ENCODE peak calls at places on chromosomes 7 and 10, in nine cellular contexts. Z, Q, A, X, I, F, L, J and G are unnamed samples.

GRCh38 chr7:155509725-155510551 is 36.4 kb downstream of the CNPY1 start:
- DNase-seq in Z (no peak), Q (no peak), A (no peak), X (peak; percentile 90), I (no peak), F (no peak), L (no peak), J (no peak), G (no peak)

GRCh38 chr10:1737222-1738061 is at the start of gene ADARB2:
- DNase-seq in Z (peak; percentile 50), Q (no peak), A (no peak), X (peak; percentile 95), I (peak; percentile 58), F (no peak), L (no peak), J (no peak), G (peak; percentile 57)

GRCh38 chr10:69043931-69044531 is 43.9 kb upstream of the SRGN start:
- DNase-seq in Z (no peak), Q (no peak), A (no peak), X (no peak), I (no peak), F (no peak), L (no peak), J (no peak), G (no peak)

GRCh38 chr7:128033246-128033645 is 2.0 kb upstream of the LRRC4 start:
- DNase-seq in Z (no peak), Q (no peak), A (no peak), X (no peak), I (no peak), F (no peak), L (no peak), J (no peak), G (no peak)

GRCh38 chr7:30658471-30659074 is 23.7 kb downstream of the CRHR2 start:
- DNase-seq in Z (no peak), Q (no peak), A (no peak), X (no peak), I (no peak), F (no peak), L (peak; percentile 18), J (no peak), G (no peak)

GRCh38 chr10:124560377-124560776 is 98.8 kb downstream of the LHPP start:
- DNase-seq in Z (peak; percentile 79), Q (peak; percentile 62), A (peak; percentile 41), X (no peak), I (no peak), F (peak; percentile 88), L (peak; percentile 53), J (no peak), G (no peak)

GRCh38 chr7:1939434-1940401 is 269.6 kb downstream of the ELFN1 start:
- DNase-seq in Z (peak; percentile 27), Q (no peak), A (no peak), X (no peak), I (no peak), F (peak; percentile 50), L (no peak), J (no peak), G (no peak)

GRCh38 chr10:78830062-78830974 is 238.4 kb upstream of the ZMIZ1 start:
- DNase-seq in Z (no peak), Q (peak; percentile 78), A (no peak), X (no peak), I (no peak), F (no peak), L (no peak), J (no peak), G (no peak)

GRCh38 chr7:37037286-37037685 is 313.0 kb upstream of the AOAH start:
- DNase-seq in Z (no peak), Q (no peak), A (no peak), X (no peak), I (no peak), F (no peak), L (no peak), J (no peak), G (no peak)

GRCh38 chr10:34022195-34022594 is 687.7 kb upstream of the NRP1 start:
- DNase-seq in Z (no peak), Q (no peak), A (no peak), X (no peak), I (peak; percentile 8), F (no peak), L (no peak), J (no peak), G (no peak)

GRCh38 chr7:72781161-72781560 is 46.8 kb downstream of the TYW1B start:
- DNase-seq in Z (no peak), Q (no peak), A (no peak), X (peak; percentile 2), I (no peak), F (no peak), L (no peak), J (no peak), G (no peak)

GRCh38 chr10:48520594-48520993 is 84.3 kb downstream of the ARHGAP22 start:
- DNase-seq in Z (no peak), Q (no peak), A (no peak), X (no peak), I (peak; percentile 8), F (no peak), L (no peak), J (no peak), G (peak; percentile 26)

GRCh38 chr7:35694161-35694783 is 663 bp downstream of the HERPUD2 start:
- DNase-seq in Z (peak; percentile 30), Q (peak; percentile 4), A (no peak), X (no peak), I (no peak), F (no peak), L (peak; percentile 67), J (no peak), G (peak; percentile 60)

GRCh38 chr10:91511549-91512330 is 101.6 kb downstream of the HECTD2 start:
- DNase-seq in Z (no peak), Q (peak; percentile 90), A (no peak), X (no peak), I (no peak), F (no peak), L (no peak), J (no peak), G (no peak)

GRCh38 chr10:111707066-111707465 is 476.5 kb downstream of the GPAM start:
- DNase-seq in Z (no peak), Q (no peak), A (no peak), X (no peak), I (no peak), F (no peak), L (no peak), J (no peak), G (no peak)

GRCh38 chr10:101118031-101118430 is 13.1 kb upstream of the TLX1 start:
- DNase-seq in Z (no peak), Q (no peak), A (no peak), X (no peak), I (no peak), F (no peak), L (no peak), J (no peak), G (no peak)

GRCh38 chr10:101120520-101120883 is 10.6 kb upstream of the TLX1 start:
- DNase-seq in Z (no peak), Q (no peak), A (no peak), X (no peak), I (no peak), F (peak; percentile 3), L (no peak), J (no peak), G (no peak)

GRCh38 chr10:101113890-101114403 is 17.2 kb upstream of the TLX1 start:
- DNase-seq in Z (no peak), Q (no peak), A (no peak), X (no peak), I (no peak), F (no peak), L (no peak), J (no peak), G (no peak)

GRCh38 chr10:101112799-101113594 is 18.1 kb upstream of the TLX1 start:
- DNase-seq in Z (no peak), Q (no peak), A (no peak), X (no peak), I (no peak), F (peak; percentile 21), L (no peak), J (no peak), G (peak; percentile 81)

GRCh38 chr10:101116754-101117153 is 14.3 kb upstream of the TLX1 start:
- DNase-seq in Z (no peak), Q (no peak), A (no peak), X (no peak), I (no peak), F (peak; percentile 23), L (no peak), J (no peak), G (no peak)
- H3K27me3 ChIP-seq in Z (peaks cover 9% of the 10 kb centered on the region), Q (peaks cover 78% of the 10 kb centered on the region), A (no peaks in the 10 kb centered on the region), X (peaks cover 99% of the 10 kb centered on the region), I (peaks cover 96% of the 10 kb centered on the region), F (peaks cover 13% of the 10 kb centered on the region), L (peaks cover 71% of the 10 kb centered on the region), J (peaks cover 5% of the 10 kb centered on the region), G (no peaks in the 10 kb centered on the region)

DNA sequence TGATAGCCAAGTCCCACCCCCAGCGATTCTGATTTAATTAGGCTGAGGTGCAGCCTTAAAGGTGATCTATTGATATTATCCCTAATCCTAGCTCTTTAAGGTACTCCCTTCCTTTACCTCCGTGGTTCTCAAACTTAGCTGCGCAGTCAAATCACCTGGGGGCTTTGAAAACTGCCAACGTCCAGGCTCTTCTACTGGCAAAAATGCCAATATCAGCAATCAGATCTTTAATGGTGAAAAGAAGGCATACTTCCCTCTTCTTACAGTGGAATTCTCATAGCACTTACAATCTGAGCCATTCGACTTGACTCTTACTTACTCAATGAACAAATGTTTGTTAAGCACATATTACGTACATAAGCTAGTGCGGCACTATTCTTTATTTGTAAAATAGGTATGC is 704 bp upstream of the SLC35B4 start:
- DNase-seq in Z (no peak), Q (no peak), A (no peak), X (no peak), I (no peak), F (no peak), L (no peak), J (no peak), G (no peak)
- TF ChIP-seq CTCF in Z (no peak), Q (no peak), A (no peak), X (no peak), I (no peak), F (no peak), L (no peak), J (no peak), G (no peak)

GRCh38 chr10:23793577-23793976 is 354.7 kb downstream of the OTUD1 start:
- DNase-seq in Z (no peak), Q (no peak), A (no peak), X (no peak), I (no peak), F (no peak), L (no peak), J (no peak), G (no peak)
- H3K4me3 ChIP-seq in Z (no peak overlapping the region), Q (no peak overlapping the region), A (no peak overlapping the region), X (no peak overlapping the region), I (no peak overlapping the region), F (no peak overlapping the region), L (no peak overlapping the region), J (no peak overlapping the region), G (no peak overlapping the region)

DNA sequence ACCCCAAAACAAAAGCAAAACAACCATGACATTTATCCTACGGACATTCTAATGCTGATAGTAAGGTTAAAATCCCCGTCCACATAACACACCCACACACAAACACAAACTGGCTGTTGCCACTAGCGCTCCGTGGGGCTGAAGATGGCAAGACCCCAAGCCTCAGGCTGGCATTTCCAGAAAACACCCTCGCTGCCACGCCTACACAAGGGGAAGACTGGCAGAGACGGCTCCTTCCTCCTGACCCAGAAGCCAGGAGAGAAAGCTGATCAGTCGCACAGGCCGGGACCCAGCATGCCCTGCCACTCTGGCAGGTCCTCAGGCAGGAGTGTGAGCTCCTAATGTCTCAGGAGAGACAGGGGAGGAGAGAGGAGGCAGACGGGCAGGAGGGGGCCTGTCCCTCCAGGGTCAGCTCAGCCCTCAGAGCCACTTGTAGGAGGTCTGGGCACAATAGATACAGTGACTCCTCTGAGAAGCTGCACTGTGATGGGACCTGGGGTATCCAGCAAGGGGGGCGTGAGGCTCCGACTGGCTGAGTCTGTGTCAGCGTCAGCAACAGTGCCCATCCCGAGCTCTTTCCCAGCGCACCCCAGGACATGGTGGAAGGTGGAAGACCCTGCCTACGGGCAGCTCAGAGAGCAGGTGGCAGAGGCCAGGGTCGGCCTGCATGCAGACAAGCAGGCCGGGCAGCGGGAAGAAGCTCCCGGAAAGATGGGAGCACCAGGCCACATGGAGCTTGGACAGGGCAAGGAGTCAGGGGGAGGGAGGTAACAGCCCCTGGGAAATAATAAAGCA is 326.9 kb downstream of the PTPRN2 start:
- DNase-seq in Z (no peak), Q (no peak), A (no peak), X (no peak), I (no peak), F (no peak), L (no peak), J (no peak), G (no peak)
- H3K27me3 ChIP-seq in Z (no peaks in the 10 kb centered on the region), Q (no peaks in the 10 kb centered on the region), A (no peaks in the 10 kb centered on the region), X (no peaks in the 10 kb centered on the region), I (no peaks in the 10 kb centered on the region), F (peaks cover 6% of the 10 kb centered on the region), L (no peaks in the 10 kb centered on the region), J (no peaks in the 10 kb centered on the region), G (no peaks in the 10 kb centered on the region)